ENCODE peak calls at places on chromosome 18, in eight cellular contexts. H, M, N, I, O, Z, C and W are unnamed samples.

GRCh38 chr18:71784777-71785176 is 759.4 kb downstream of the CBLN2 start:
- DNase-seq in H (no peak), M (peak; percentile 6), N (peak; percentile 0), I (peak; percentile 39), O (peak; percentile 46), Z (peak; percentile 12), C (no peak), W (peak; percentile 40)

GRCh38 chr18:69257861-69258458 is 142.7 kb upstream of the DOK6 start:
- DNase-seq in H (no peak), M (peak; percentile 92), N (no peak), I (peak; percentile 47), O (peak; percentile 28), Z (no peak), C (no peak), W (no peak)

GRCh38 chr18:49565656-49566055 is 3.8 kb downstream of the LIPG start:
- DNase-seq in H (peak; percentile 63), M (peak; percentile 65), N (no peak), I (no peak), O (no peak), Z (peak; percentile 65), C (no peak), W (no peak)

GRCh38 chr18:48787523-48788151 is 163.1 kb downstream of the SMAD7 start:
- DNase-seq in H (no peak), M (peak; percentile 43), N (no peak), I (no peak), O (no peak), Z (peak; percentile 68), C (no peak), W (no peak)

GRCh38 chr18:50401888-50402287 is 27.0 kb downstream of the SKA1 start:
- DNase-seq in H (peak; percentile 34), M (peak; percentile 43), N (no peak), I (peak; percentile 86), O (peak; percentile 11), Z (peak; percentile 54), C (no peak), W (no peak)

GRCh38 chr18:23879126-23879525 is 135.4 kb upstream of the TTC39C start:
- DNase-seq in H (no peak), M (no peak), N (no peak), I (no peak), O (no peak), Z (no peak), C (no peak), W (no peak)

GRCh38 chr18:22433960-22434359 is 16.2 kb upstream of the CTAGE1 start:
- DNase-seq in H (no peak), M (peak; percentile 37), N (no peak), I (no peak), O (no peak), Z (no peak), C (no peak), W (no peak)

GRCh38 chr18:12886498-12887126 is 2.6 kb upstream of the PTPN2 start:
- DNase-seq in H (peak; percentile 16), M (peak; percentile 37), N (peak; percentile 60), I (no peak), O (peak; percentile 52), Z (peak; percentile 46), C (no peak), W (peak; percentile 46)

GRCh38 chr18:21777814-21778213 is 37.2 kb downstream of the MIB1 start:
- DNase-seq in H (no peak), M (no peak), N (no peak), I (no peak), O (no peak), Z (no peak), C (no peak), W (peak; percentile 22)

GRCh38 chr18:74012954-74013630 is 134.5 kb downstream of the FBXO15 start:
- DNase-seq in H (peak; percentile 17), M (peak; percentile 4), N (no peak), I (no peak), O (no peak), Z (no peak), C (no peak), W (no peak)

GRCh38 chr18:5295231-5295920 is at the start of gene ZBTB14:
- DNase-seq in H (peak; percentile 88), M (peak; percentile 86), N (peak; percentile 79), I (peak; percentile 90), O (peak; percentile 67), Z (peak; percentile 88), C (no peak), W (peak; percentile 56)

GRCh38 chr18:68740966-68741365 is 26.1 kb upstream of the TMX3 start:
- DNase-seq in H (no peak), M (no peak), N (no peak), I (no peak), O (no peak), Z (no peak), C (no peak), W (no peak)

DNA sequence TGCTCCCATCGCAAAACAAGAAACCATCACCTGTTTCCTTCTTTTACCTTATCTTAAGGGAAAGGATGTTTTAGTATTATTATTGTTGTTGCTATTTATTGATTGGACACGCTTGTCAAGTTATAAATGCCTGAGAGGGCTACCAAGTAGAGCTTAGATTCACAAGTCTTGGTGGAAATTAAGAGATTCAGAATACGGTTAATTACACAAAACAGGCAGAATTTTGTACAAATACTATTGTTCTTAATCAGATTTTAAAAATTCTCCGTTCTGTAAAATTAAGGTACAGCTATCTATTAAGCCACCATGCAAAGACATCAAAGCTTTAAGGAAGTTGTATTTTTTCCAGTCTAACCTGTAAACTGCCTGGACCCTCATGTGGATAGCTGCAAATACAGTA is 1.1 kb upstream of the ZNF521 start:
- DNase-seq in H (no peak), M (no peak), N (no peak), I (no peak), O (no peak), Z (no peak), C (no peak), W (no peak)
- H3K4me3 ChIP-seq in H (peak overlapping the region; percentile 77), M (peak overlapping the region; percentile 63), N (no peak overlapping the region), I (peak overlapping the region; percentile 4), O (no peak overlapping the region), Z (peak overlapping the region; percentile 53), C (no peak overlapping the region), W (peak overlapping the region; percentile 60)

DNA sequence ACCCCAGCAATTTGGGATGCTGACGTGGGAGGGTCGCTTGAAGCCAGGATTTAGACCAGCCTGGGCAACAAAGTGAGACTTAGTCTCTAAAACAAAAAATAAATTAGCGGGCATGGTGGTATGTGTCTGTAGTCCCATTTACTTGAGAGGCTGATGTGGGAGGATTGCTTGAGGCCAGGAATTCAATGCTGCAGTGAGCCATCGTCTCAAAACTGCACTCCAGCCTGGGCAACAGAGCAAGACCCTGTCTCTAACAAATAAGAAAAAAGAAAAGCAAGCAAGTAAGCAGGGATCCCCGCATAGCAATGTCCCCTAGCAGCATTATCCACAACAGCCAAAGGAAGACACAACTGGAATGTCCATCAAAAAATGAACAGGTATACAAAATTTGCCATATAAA is 3.4 kb downstream of the TXNL1 start:
- DNase-seq in H (no peak), M (no peak), N (no peak), I (no peak), O (no peak), Z (no peak), C (no peak), W (no peak)
- TF ChIP-seq EZH2phosphoT487 in H (no peak), M (no peak), N (no peak), I (no peak), O (no peak), Z (no peak), C (no peak), W (no peak)

DNA sequence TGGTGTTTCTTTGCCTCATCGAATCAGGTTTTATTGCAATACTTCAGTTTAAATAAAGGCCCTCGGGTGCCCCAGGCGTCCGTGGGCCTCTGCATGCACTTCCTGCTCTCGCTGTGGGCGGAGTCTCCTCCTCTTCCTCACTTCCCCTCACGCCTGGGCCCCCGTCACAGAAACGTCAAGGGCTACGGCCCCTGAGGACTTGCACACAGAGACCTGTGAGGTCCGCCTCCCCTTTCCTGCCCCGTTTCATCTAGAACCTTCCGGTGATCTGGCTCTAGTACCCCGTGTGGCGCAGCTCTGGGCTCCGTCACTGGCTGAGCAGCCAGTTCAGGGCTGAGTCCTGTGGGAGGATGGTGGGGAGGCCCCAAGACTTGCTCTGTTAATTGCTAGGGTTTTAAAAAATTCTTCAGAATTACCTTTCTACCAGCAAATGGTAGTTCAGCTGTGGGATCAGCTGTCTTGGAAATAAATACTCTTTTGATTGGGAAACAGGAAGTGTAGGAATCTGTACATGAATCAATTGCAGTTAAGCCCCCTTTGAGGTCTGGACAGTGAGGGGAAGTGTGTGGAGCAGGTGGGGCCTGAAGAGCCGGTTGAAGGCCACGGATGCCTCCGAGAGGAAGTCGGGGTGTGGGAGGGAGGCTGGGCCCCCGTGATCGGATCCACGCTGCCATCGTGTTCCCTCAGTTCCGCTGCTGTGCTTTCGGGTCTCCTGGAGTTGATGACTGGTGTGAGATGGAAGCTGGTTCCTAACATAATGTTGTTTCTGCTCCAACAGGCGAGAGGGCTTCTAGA is 10.2 kb downstream of the NFATC1 start:
- DNase-seq in H (no peak), M (no peak), N (peak; percentile 73), I (no peak), O (no peak), Z (no peak), C (no peak), W (no peak)
- H2AFZ ChIP-seq in H (no peak overlapping the region), M (no peak overlapping the region), N (no peak overlapping the region), I (no peak overlapping the region), O (no peak overlapping the region), Z (no peak overlapping the region), C (no peak overlapping the region), W (no peak overlapping the region)

GRCh38 chr18:9106800-9107574 is 4.5 kb downstream of the NDUFV2 start:
- DNase-seq in H (peak; percentile 65), M (no peak), N (no peak), I (no peak), O (no peak), Z (no peak), C (no peak), W (peak; percentile 54)

GRCh38 chr18:9104244-9104901 is 1.9 kb downstream of the NDUFV2 start:
- DNase-seq in H (no peak), M (peak; percentile 29), N (no peak), I (no peak), O (peak; percentile 83), Z (no peak), C (no peak), W (peak; percentile 29)

GRCh38 chr18:9103488-9103887 is 989 bp downstream of the NDUFV2 start:
- DNase-seq in H (no peak), M (peak; percentile 68), N (peak; percentile 45), I (peak; percentile 33), O (peak; percentile 50), Z (no peak), C (no peak), W (peak; percentile 53)

GRCh38 chr18:9106094-9106493 is 3.6 kb downstream of the NDUFV2 start:
- DNase-seq in H (no peak), M (no peak), N (no peak), I (no peak), O (no peak), Z (no peak), C (no peak), W (peak; percentile 42)

DNA sequence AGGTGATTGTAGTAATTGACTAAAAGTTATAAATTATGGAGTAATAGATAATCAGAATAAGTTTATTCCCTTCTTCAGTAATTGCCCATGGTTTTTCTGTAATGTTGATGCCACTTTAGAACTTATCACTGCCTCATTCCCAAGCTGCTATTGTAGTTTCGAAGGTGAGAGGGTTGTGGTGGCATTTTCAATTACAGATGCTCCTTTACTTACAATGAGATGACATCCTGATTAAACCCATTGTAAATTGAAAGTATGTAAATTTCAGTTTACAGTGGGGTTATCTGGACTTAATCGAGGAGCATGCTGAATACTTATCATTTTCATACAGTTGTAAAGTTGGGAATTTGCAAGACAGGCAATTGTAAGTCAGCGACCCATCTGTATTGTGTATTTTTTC is 2.9 kb downstream of the NDUFV2 start:
- DNase-seq in H (no peak), M (no peak), N (no peak), I (no peak), O (no peak), Z (no peak), C (no peak), W (peak; percentile 69)
- H3K4me3 ChIP-seq in H (peak overlapping the region; percentile 75), M (peak overlapping the region; percentile 94), N (peak overlapping the region; percentile 93), I (peak overlapping the region; percentile 7), O (peak overlapping the region; percentile 73), Z (no peak overlapping the region), C (no peak overlapping the region), W (peak overlapping the region; percentile 76)